ENCODE peak calls at places on chromosomes 4 and X, in four cellular contexts. One of them, this sample, is unnamed.

GRCh38 chr4:54318904-54319303 is 89.8 kb downstream of the PDGFRA start:
- DNase-seq in stomach: no peak
- DNase-seq in suprapubic skin: no peak
- DNase-seq in upper lobe of left lung: no peak
- DNase-seq in this sample: no peak

GRCh38 chrX:84322083-84322827 is 134.3 kb upstream of the RPS6KA6 start:
- DNase-seq in stomach: no peak
- DNase-seq in suprapubic skin: no peak
- DNase-seq in upper lobe of left lung: no peak
- DNase-seq in this sample: no peak

GRCh38 chrX:16601885-16602284 is 48.1 kb upstream of the S100G start:
- DNase-seq in stomach: no peak
- DNase-seq in suprapubic skin: no peak
- DNase-seq in upper lobe of left lung: no peak
- DNase-seq in this sample: no peak

GRCh38 chr4:21915761-21916160 is 32.8 kb downstream of the KCNIP4 start:
- DNase-seq in stomach: no peak
- DNase-seq in suprapubic skin: no peak
- DNase-seq in upper lobe of left lung: no peak
- DNase-seq in this sample: no peak

GRCh38 chrX:47637546-47638195 is 7.9 kb upstream of the CFP start:
- DNase-seq in stomach: peak
- DNase-seq in suprapubic skin: no peak
- DNase-seq in upper lobe of left lung: peak
- DNase-seq in this sample: no peak

GRCh38 chrX:14497184-14497666 is 32.1 kb upstream of the GLRA2 start:
- DNase-seq in stomach: no peak
- DNase-seq in suprapubic skin: no peak
- DNase-seq in upper lobe of left lung: no peak
- DNase-seq in this sample: no peak

GRCh38 chrX:150429577-150429976 is 66.5 kb downstream of the MAMLD1 start:
- DNase-seq in stomach: no peak
- DNase-seq in suprapubic skin: no peak
- DNase-seq in upper lobe of left lung: no peak
- DNase-seq in this sample: no peak

GRCh38 chr4:74618659-74619058 is 173.7 kb downstream of the AREG start:
- DNase-seq in stomach: no peak
- DNase-seq in suprapubic skin: no peak
- DNase-seq in upper lobe of left lung: no peak
- DNase-seq in this sample: no peak

GRCh38 chr4:41613362-41613761 is 75.4 kb downstream of the LIMCH1 start:
- DNase-seq in stomach: no peak
- DNase-seq in suprapubic skin: no peak
- DNase-seq in upper lobe of left lung: no peak
- DNase-seq in this sample: no peak

GRCh38 chr4:125704726-125705125 is 390.0 kb downstream of the FAT4 start:
- DNase-seq in stomach: no peak
- DNase-seq in suprapubic skin: no peak
- DNase-seq in upper lobe of left lung: no peak
- DNase-seq in this sample: no peak

GRCh38 chrX:65706041-65706828 is 38.8 kb downstream of the MSN start:
- DNase-seq in stomach: no peak
- DNase-seq in suprapubic skin: no peak
- DNase-seq in upper lobe of left lung: no peak
- DNase-seq in this sample: no peak

GRCh38 chr4:55549888-55550287 is 3.2 kb upstream of the CLOCK start:
- DNase-seq in stomach: no peak
- DNase-seq in suprapubic skin: no peak
- DNase-seq in upper lobe of left lung: no peak
- DNase-seq in this sample: no peak

GRCh38 chr4:55547461-55547770 is 707 bp upstream of the CLOCK start:
- DNase-seq in stomach: no peak
- DNase-seq in suprapubic skin: no peak
- DNase-seq in upper lobe of left lung: peak
- DNase-seq in this sample: no peak

GRCh38 chr4:55545681-55546632 is 752 bp downstream of the CLOCK start:
- DNase-seq in stomach: peak
- DNase-seq in suprapubic skin: peak
- DNase-seq in upper lobe of left lung: peak
- DNase-seq in this sample: peak

GRCh38 chr4:55546633-55547460 is at the start of gene CLOCK:
- DNase-seq in stomach: peak
- DNase-seq in suprapubic skin: peak
- DNase-seq in upper lobe of left lung: peak
- DNase-seq in this sample: peak

GRCh38 chr4:55547918-55548317 is 1.2 kb upstream of the CLOCK start:
- DNase-seq in stomach: no peak
- DNase-seq in suprapubic skin: no peak
- DNase-seq in upper lobe of left lung: no peak
- DNase-seq in this sample: no peak
- H3K27ac ChIP-seq in stomach: no peak
- H3K27ac ChIP-seq in suprapubic skin: no peak
- H3K27ac ChIP-seq in upper lobe of left lung: peak
- H3K27ac ChIP-seq in this sample: peak

GRCh38 chrX:25432396-25432795 is 416.6 kb upstream of the ARX start:
- DNase-seq in stomach: no peak
- DNase-seq in suprapubic skin: no peak
- DNase-seq in upper lobe of left lung: no peak
- DNase-seq in this sample: no peak

GRCh38 chrX:25433307-25433706 is 417.5 kb upstream of the ARX start:
- DNase-seq in stomach: no peak
- DNase-seq in suprapubic skin: no peak
- DNase-seq in upper lobe of left lung: no peak
- DNase-seq in this sample: no peak

GRCh38 chrX:25427873-25428555 is 412.2 kb upstream of the ARX start:
- DNase-seq in stomach: no peak
- DNase-seq in suprapubic skin: no peak
- DNase-seq in upper lobe of left lung: no peak
- DNase-seq in this sample: no peak
- TF ChIP-seq CTCF in stomach: no peak
- TF ChIP-seq CTCF in suprapubic skin: no peak
- TF ChIP-seq CTCF in upper lobe of left lung: no peak
- TF ChIP-seq CTCF in this sample: no peak

GRCh38 chr4:186693159-186693815 is 30.4 kb downstream of the FAT1 start:
- DNase-seq in stomach: peak
- DNase-seq in suprapubic skin: peak
- DNase-seq in upper lobe of left lung: no peak
- DNase-seq in this sample: no peak
- TF ChIP-seq POLR2AphosphoS5 in stomach: peak
- TF ChIP-seq POLR2AphosphoS5 in suprapubic skin: no peak
- TF ChIP-seq POLR2AphosphoS5 in upper lobe of left lung: no peak
- TF ChIP-seq POLR2AphosphoS5 in this sample: peak

DNA sequence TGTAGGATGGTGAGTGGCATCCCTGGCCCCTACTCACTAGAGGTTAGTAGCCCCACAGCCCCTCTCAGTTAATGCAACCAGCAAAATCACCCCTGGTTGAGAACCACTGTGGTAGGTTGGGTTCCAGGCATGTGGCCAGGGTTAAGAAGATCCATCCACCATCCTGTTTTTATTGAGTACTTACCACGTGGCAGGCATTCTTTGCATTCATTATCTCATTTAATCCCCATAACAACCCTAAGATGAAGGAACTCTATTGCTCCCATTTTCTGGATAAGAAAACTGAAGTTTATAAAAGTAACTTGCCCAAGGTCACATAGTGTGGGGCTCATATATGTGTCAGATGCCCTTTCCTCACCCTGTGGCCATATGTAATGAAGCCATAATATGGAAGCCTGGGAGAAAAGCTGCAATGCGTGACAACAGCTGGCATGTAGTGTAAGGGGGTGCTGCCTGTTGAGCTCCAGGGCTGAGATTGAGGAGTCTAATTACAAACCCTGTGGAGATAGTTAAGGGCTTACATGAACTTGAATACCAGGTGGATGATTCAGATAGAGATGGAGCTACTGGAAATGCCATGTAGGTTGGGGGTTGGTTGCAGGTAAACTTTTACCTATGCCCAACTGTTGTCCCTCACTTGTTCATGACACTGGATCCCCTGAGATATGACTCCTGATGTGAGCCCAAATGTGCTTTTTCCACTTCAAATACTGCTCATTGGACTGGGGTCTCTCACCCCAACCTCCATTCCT is 100.2 kb upstream of the PGRMC2 start:
- DNase-seq in stomach: no peak
- DNase-seq in suprapubic skin: no peak
- DNase-seq in upper lobe of left lung: no peak
- DNase-seq in this sample: no peak
- H3K27ac ChIP-seq in stomach: peak
- H3K27ac ChIP-seq in suprapubic skin: peak
- H3K27ac ChIP-seq in upper lobe of left lung: no peak
- H3K27ac ChIP-seq in this sample: peak

GRCh38 chr4:177671387-177671786 is 229.2 kb upstream of the AGA start:
- DNase-seq in stomach: no peak
- DNase-seq in suprapubic skin: no peak
- DNase-seq in upper lobe of left lung: no peak
- DNase-seq in this sample: no peak

GRCh38 chr4:177671845-177672244 is 229.6 kb upstream of the AGA start:
- DNase-seq in stomach: no peak
- DNase-seq in suprapubic skin: no peak
- DNase-seq in upper lobe of left lung: no peak
- DNase-seq in this sample: no peak

GRCh38 chr4:177667687-177668086 is 225.4 kb upstream of the AGA start:
- DNase-seq in stomach: no peak
- DNase-seq in suprapubic skin: no peak
- DNase-seq in upper lobe of left lung: no peak
- DNase-seq in this sample: no peak
- TF ChIP-seq CTCF in stomach: no peak
- TF ChIP-seq CTCF in suprapubic skin: no peak
- TF ChIP-seq CTCF in upper lobe of left lung: no peak
- TF ChIP-seq CTCF in this sample: no peak

DNA sequence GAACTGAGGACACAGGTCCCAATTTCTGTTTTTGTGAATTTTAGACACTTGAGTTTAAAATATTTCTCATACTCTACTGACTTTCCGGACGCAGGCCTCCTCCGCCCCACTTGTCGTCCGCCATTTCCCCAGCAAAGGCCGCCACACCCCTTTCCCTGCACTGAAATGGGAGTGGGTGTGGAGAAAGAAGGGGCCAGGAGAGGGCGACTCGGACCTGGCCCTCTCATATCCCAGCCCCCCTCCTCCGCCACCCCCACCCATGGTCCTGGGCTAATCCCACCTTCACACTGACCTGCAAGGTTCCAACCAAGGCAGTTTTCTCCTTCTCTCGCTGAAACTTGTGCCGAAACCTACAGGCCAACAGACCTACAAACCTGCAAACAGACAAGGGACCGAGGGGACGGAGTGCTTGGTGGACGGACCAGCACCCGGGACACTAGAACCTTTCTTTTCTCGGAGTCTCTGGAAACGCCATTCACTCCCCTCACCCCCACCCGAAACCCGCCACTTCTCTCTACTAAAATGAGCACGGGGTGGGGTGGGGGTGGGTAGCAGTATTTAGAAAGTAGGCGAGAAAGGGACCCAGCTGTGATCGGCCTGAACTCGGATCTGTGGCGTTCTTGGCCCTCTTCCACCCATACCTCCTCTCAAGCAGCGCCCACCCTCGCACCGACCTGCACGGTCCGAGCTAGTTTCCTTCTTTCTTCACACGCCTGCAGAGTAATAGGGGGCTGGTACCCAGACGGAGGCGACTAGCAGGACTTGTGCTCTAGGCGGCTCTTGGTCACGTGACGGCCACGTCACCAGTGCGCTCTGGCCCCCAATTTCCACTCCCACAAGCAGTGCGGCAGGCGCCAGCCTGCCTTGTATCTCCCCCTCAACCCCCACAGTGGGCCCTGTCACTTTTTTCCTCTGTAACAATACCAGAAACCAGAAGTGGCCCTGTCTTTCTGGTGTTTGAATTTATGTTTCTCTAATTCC is at the start of gene ARMCX6:
- DNase-seq in stomach: peak
- DNase-seq in suprapubic skin: peak
- DNase-seq in upper lobe of left lung: peak
- DNase-seq in this sample: peak
- TF ChIP-seq POLR2AphosphoS5 in stomach: peak
- TF ChIP-seq POLR2AphosphoS5 in suprapubic skin: no peak
- TF ChIP-seq POLR2AphosphoS5 in upper lobe of left lung: no peak
- TF ChIP-seq POLR2AphosphoS5 in this sample: peak

GRCh38 chrX:56783996-56784620 is 55.1 kb downstream of the NBDY start:
- DNase-seq in stomach: no peak
- DNase-seq in suprapubic skin: no peak
- DNase-seq in upper lobe of left lung: no peak
- DNase-seq in this sample: no peak
- H3K27ac ChIP-seq in stomach: no peak
- H3K27ac ChIP-seq in suprapubic skin: no peak
- H3K27ac ChIP-seq in upper lobe of left lung: no peak
- H3K27ac ChIP-seq in this sample: peak

GRCh38 chr4:1015746-1016145 is 4.3 kb downstream of the FGFRL1 start:
- DNase-seq in stomach: no peak
- DNase-seq in suprapubic skin: no peak
- DNase-seq in upper lobe of left lung: peak
- DNase-seq in this sample: no peak

GRCh38 chr4:1014395-1015167 is 3.2 kb downstream of the FGFRL1 start:
- DNase-seq in stomach: no peak
- DNase-seq in suprapubic skin: no peak
- DNase-seq in upper lobe of left lung: peak
- DNase-seq in this sample: no peak

GRCh38 chr4:1013225-1014073 is 2.0 kb downstream of the FGFRL1 start:
- DNase-seq in stomach: no peak
- DNase-seq in suprapubic skin: no peak
- DNase-seq in upper lobe of left lung: peak
- DNase-seq in this sample: no peak

GRCh38 chr4:1017211-1017610 is 5.8 kb downstream of the FGFRL1 start:
- DNase-seq in stomach: no peak
- DNase-seq in suprapubic skin: no peak
- DNase-seq in upper lobe of left lung: peak
- DNase-seq in this sample: no peak

GRCh38 chr4:1015179-1015578 is 3.8 kb downstream of the FGFRL1 start:
- DNase-seq in stomach: no peak
- DNase-seq in suprapubic skin: no peak
- DNase-seq in upper lobe of left lung: peak
- DNase-seq in this sample: no peak
- TF ChIP-seq CTCF in stomach: no peak
- TF ChIP-seq CTCF in suprapubic skin: no peak
- TF ChIP-seq CTCF in upper lobe of left lung: no peak
- TF ChIP-seq CTCF in this sample: no peak

DNA sequence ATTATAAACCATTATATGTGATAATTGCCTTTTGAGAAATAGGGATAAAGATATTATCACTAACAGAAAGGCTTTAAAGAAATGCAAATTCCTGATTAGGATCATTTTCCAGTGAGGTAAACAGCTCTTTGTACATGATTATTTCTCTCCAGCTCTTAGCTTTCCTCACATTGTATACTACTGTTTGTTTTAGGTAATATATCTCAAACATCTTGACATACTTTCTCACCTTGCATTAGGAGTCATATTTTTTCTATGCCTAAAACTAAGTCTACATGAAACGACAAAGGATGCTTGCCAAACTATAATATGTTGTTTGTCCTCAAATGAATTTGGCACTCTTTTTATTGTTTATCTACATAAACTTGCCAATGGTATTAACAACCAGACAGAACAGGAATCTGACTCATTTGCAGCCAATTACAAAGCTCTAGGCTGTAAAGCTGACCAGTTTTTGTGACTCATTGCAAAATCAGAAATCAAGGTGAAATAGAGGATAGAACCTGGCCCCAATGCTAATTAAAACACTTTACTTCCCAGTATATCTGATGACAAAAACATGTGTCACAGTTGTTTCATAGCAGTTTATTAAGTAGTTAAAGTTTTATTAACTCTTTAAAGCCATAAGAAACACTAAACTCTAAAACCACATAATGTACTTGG is 107.0 kb downstream of the IQCM start:
- DNase-seq in stomach: no peak
- DNase-seq in suprapubic skin: no peak
- DNase-seq in upper lobe of left lung: no peak
- DNase-seq in this sample: no peak
- TF ChIP-seq POLR2AphosphoS5 in stomach: no peak
- TF ChIP-seq POLR2AphosphoS5 in suprapubic skin: no peak
- TF ChIP-seq POLR2AphosphoS5 in upper lobe of left lung: no peak
- TF ChIP-seq POLR2AphosphoS5 in this sample: no peak

This sample was measured in esophagus muscularis mucosa.